ENCODE peak calls at places on chromosome 10, in eight cellular contexts. T is heart right ventricle; F is SW480; U is activated T-cell treated with anti-CD3 and anti-CD28 coated beads for 4 hours; Y is T-helper 17 cell; P is NCI-H1105; C is fibroblast of the conjunctiva; D is activated naive CD4-positive, alpha-beta T cell. X is an unnamed sample.

GRCh38 chr10:89481662-89482061 is 53.7 kb downstream of the SLC16A12 start:
- DNase-seq in T (no peak), F (no peak), U (no peak), Y (no peak), P (no peak), C (peak; percentile 93), D (no peak), X (peak; percentile 76)

GRCh38 chr10:44682516-44682915 is 228.6 kb upstream of the TMEM72 start:
- DNase-seq in T (peak; percentile 26), F (no peak), U (no peak), Y (no peak), P (no peak), C (no peak), D (no peak), X (no peak)

GRCh38 chr10:79413196-79413595 is 32.2 kb downstream of the ZCCHC24 start:
- DNase-seq in T (peak; percentile 42), F (peak; percentile 77), U (no peak), Y (no peak), P (no peak), C (no peak), D (no peak), X (no peak)

GRCh38 chr10:102669206-102670064 is 25.2 kb downstream of the TRIM8 start:
- DNase-seq in T (peak; percentile 62), F (peak; percentile 78), U (no peak), Y (no peak), P (no peak), C (no peak), D (no peak), X (no peak)

GRCh38 chr10:43058716-43059335 is 18.0 kb upstream of the RET start:
- DNase-seq in T (no peak), F (no peak), U (no peak), Y (no peak), P (no peak), C (no peak), D (no peak), X (no peak)

GRCh38 chr10:131520206-131520605 is 208.7 kb upstream of the TCERG1L start:
- DNase-seq in T (no peak), F (no peak), U (no peak), Y (no peak), P (no peak), C (no peak), D (no peak), X (no peak)

GRCh38 chr10:7872041-7872442 is 53.7 kb downstream of the TAF3 start:
- DNase-seq in T (no peak), F (peak; percentile 18), U (no peak), Y (no peak), P (no peak), C (no peak), D (no peak), X (no peak)

GRCh38 chr10:97685395-97685958 is 1.6 kb downstream of the AVPI1 start:
- DNase-seq in T (no peak), F (peak; percentile 39), U (no peak), Y (no peak), P (no peak), C (no peak), D (no peak), X (no peak)

GRCh38 chr10:10270071-10270470 is 747.6 kb upstream of the CELF2 start:
- DNase-seq in T (no peak), F (no peak), U (no peak), Y (no peak), P (no peak), C (no peak), D (no peak), X (no peak)

X was measured in smooth muscle cell of the brain vasculature.